ENCODE peak calls at places on chromosome 21, in four cellular contexts. P is IMR-90, W is H9, S is mesendoderm. T is an unnamed sample.

GRCh38 chr21:37866027-37866426 is 50.2 kb downstream of the KCNJ6 start:
- DNase-seq in P (no peak), W (no peak), S (no peak), T (no peak)

GRCh38 chr21:38258803-38259485 is 2.2 kb downstream of the KCNJ15 start:
- DNase-seq in P (peak), S (no peak), W (no peak), T (no peak)

GRCh38 chr21:44871576-44872265 is 1.8 kb downstream of the PTTG1IP start:
- DNase-seq in P (peak), W (no peak), S (no peak), T (no peak)

GRCh38 chr21:42381347-42381984 is 14.4 kb downstream of the TMPRSS3 start:
- DNase-seq in S (peak), P (peak), W (peak), T (no peak)

GRCh38 chr21:33893917-33894316 is 21.7 kb downstream of the ATP5PO start:
- DNase-seq in S (peak), P (no peak), W (no peak), T (no peak)

GRCh38 chr21:46427516-46427915 is 31.2 kb upstream of the DIP2A start:
- DNase-seq in S (no peak), P (no peak), W (no peak), T (no peak)

GRCh38 chr21:35395728-35396127 is 346.6 kb upstream of the RUNX1 start:
- DNase-seq in S (no peak), W (no peak), P (peak), T (no peak)

GRCh38 chr21:37268186-37268503 is 1.0 kb upstream of the VPS26C start:
- DNase-seq in S (no peak), W (no peak), P (no peak), T (no peak)

GRCh38 chr21:28337319-28337718 is 655.4 kb downstream of the LTN1 start:
- DNase-seq in P (peak), W (no peak), S (peak), T (no peak)

GRCh38 chr21:39083377-39084008 is 99.8 kb downstream of the PSMG1 start:
- DNase-seq in P (no peak), W (no peak), S (peak), T (no peak)

GRCh38 chr21:32826317-32827167 is 55.0 kb upstream of the PAXBP1 start:
- DNase-seq in S (peak), W (peak), P (peak), T (no peak)

GRCh38 chr21:44897326-44898010 is 23.2 kb downstream of the ITGB2 start:
- DNase-seq in S (peak), P (no peak), W (peak), T (no peak)

GRCh38 chr21:42650441-42651421 is 2.7 kb upstream of the PDE9A start:
- DNase-seq in P (no peak), S (no peak), W (no peak), T (no peak)

GRCh38 chr21:35231115-35231514 is 182.0 kb upstream of the RUNX1 start:
- DNase-seq in W (no peak), P (peak), S (no peak), T (no peak)

GRCh38 chr21:45534591-45535331 is 7.5 kb downstream of the SLC19A1 start:
- DNase-seq in S (no peak), W (no peak), P (no peak), T (no peak)

GRCh38 chr21:31193761-31194160 is 150.3 kb downstream of the TIAM1 start:
- DNase-seq in W (peak), P (no peak), S (no peak), T (no peak)

GRCh38 chr21:44980562-44981489 is 41.0 kb downstream of the SLX9 start:
- DNase-seq in W (no peak), S (no peak), P (no peak), T (no peak)

GRCh38 chr21:36847189-36847588 is 119.3 kb downstream of the HLCS start:
- DNase-seq in P (peak), S (peak), W (no peak), T (no peak)

GRCh38 chr21:32599146-32599925 is 12.8 kb downstream of the CFAP298 start:
- DNase-seq in W (no peak), S (no peak), P (no peak), T (no peak)

GRCh38 chr21:39854572-39854971 is 12.7 kb upstream of the PCP4 start:
- DNase-seq in S (no peak), P (no peak), W (no peak), T (no peak)

GRCh38 chr21:42490735-42491134 is 5.3 kb downstream of the RSPH1 start:
- DNase-seq in S (no peak), P (no peak), W (no peak), T (no peak)

GRCh38 chr21:37257967-37258877 is 8.9 kb downstream of the VPS26C start:
- DNase-seq in W (peak), S (peak), P (peak), T (peak)

DNA sequence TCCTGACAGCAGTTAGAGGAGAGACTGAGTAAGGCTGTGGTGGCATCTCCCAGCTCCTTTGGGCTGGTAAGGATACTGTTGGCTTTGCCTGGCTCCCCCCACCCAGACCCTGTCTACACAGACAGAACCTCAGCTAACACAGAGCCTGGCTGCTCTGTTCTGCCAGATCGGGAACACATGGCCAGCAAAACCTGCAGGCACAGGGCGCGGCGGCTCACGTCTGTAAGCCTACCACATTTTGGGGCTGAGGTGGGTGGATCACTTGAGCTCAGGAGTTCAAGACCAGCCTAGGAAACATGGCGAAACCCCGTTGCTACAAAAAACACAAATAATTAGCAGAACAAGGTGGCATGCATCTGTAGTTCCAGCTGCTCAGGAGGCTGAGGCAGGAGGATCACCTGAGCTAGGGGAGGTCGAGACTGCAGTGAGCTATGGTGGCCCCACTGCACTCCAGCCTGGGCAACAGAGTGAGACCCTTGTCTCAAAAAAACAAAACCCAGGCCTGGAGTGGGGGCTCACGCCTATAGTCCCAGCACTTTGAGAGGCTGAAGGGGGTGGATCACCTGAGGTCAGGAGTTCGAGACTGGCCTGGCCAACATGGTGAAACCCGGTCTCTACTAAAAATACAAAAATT is 6.7 kb downstream of the CSTB start:
- DNase-seq in S (no peak), P (no peak), W (no peak), T (no peak)
- H3K56ac ChIP-seq in S (no peak), P (no peak), W (no peak), T (no peak)

DNA sequence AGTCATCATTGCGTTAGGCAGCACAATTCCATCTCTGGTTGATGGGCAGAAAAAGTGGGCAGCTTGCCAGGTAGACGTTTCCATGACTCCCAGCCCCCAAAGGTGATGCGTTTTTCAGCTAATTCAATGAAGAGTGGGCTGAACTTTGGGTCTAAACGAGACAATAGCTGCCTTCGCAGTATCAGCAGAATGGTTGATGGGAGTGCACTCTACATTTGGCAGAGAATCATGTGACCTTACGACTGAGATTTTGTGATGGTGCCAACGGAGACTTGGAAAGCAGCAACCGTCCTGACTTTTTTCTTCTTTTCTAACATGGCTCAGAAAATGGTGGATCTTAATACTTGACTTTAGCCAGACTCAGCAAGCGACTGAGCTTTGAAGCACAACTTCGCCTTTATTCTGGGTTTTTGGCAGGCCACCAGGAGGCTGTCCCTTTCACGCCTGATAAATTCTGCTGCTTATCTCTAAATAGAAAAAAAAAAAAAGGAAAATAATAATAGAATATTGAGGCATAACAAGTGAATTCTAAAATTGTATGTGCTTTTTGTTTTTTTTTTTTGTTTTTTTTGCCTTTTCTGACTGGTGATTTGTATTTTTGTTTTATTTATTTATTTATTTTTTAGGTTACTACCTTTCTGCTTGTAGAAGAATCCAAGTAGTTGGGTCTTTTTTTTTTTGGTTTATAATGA is 804.8 kb downstream of the USP25 start:
- DNase-seq in P (peak), S (no peak), W (no peak), T (no peak)
- H3K56ac ChIP-seq in P (no peak), S (no peak), W (no peak), T (no peak)

DNA sequence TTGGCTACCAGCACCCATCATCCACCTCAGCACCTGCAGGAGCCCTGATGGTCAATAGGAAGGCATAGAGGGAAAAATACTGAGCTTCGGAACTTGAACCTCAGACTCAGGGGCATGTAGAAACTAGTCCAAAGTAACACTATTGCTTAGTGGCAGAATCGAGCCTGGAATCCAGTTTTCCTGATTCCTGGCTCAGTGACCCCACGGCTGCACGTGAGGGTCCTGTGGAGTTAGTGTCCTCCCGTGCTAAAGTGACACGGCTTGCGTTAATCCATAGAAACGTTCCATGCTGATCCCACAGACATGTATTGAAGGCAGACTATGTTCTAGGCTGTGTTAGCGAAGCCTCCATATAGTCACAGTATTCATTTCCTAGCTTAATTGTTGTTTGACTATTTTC is 747.0 kb upstream of the TPTE start:
- DNase-seq in P (no peak), S (no peak), W (no peak), T (no peak)
- H3K56ac ChIP-seq in P (no peak), S (no peak), W (no peak), T (no peak)

DNA sequence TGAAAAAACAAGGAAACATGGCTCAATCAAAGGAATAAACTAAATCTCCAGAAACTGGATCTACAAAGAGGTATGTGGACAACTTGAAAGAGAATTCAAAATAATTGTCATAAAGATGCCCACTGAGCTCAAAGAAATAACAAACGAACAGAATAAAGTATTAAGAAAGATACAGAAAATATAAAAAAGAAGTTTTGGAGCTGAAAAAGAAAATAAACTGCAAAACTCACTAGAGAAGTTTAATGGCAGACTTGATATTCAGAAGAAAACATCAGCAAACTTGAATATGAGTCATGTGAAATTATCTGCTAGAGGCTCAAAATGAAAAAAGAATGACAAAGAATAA is 208.1 kb upstream of the SAMSN1 start:
- DNase-seq in W (no peak), S (no peak), P (no peak), T (no peak)
- H3K56ac ChIP-seq in W (no peak), S (no peak), P (no peak), T (no peak)

GRCh38 chr21:30186242-30186641 is 19.6 kb upstream of the CLDN17 start:
- DNase-seq in P (no peak), W (no peak), S (no peak), T (no peak)
- H3K56ac ChIP-seq in P (no peak), W (no peak), S (no peak), T (no peak)

DNA sequence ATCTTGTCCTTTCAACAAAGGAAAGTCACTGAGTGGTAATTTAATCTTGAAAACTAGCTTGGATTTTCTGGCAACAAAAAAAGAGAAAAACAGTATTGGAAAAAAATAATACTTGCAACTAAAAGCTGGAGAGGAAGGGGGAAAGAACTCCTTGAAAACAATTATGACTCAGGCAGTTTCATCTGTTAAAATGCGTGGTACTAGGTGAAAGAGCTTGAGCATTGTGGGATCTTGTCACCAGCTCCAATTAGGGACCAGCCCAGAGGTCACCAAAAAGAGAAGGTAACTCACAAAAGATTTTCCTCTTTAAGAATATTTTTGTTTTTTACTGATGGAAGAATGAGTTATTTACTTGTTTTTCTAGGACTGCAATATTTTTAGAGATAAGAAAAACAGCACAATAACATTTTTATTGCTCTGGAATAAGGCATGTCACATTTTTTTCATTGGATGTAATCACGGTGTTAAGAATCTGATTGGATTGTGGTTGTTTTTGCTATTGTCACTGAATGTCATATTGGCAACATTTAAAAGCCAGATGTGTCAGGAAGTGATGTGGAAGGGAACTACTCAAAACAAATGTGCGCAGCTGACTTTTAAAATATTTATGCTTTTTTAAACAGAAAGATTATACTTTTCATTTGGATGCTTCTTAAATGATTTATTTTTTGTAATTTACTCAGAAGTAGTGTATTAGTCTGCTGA is 78.5 kb upstream of the ADAMTS5 start:
- DNase-seq in P (no peak), W (no peak), S (no peak), T (no peak)
- H3K56ac ChIP-seq in P (no peak), W (no peak), S (no peak), T (no peak)